ENCODE peak calls at places on chromosomes 6 and 20, in five cellular contexts. V is type B pancreatic cell; H is heart left ventricle; T is activated CD8-positive, alpha-beta T cell treated with anti-CD3 and anti-CD28 coated beads for 36 hours; O is endodermal cell. F is an unnamed sample.

GRCh38 chr6:53246924-53247323 is 98.3 kb upstream of the GCM1 start:
- DNase-seq in V (no peak), H (no peak), T (no peak), O (no peak), F (no peak)

GRCh38 chr6:42664718-42665117 is 57.7 kb downstream of the PRPH2 start:
- DNase-seq in V (no peak), H (no peak), T (no peak), O (no peak), F (no peak)

GRCh38 chr20:33704197-33704924 is 15.7 kb downstream of the PXMP4 start:
- DNase-seq in V (no peak), H (no peak), T (no peak), O (no peak), F (no peak)

GRCh38 chr6:149834513-149835481 is 29.4 kb downstream of the LRP11 start:
- DNase-seq in V (no peak), H (peak), T (peak), O (peak), F (peak)

GRCh38 chr6:107418118-107418517 is 41.2 kb downstream of the PDSS2 start:
- DNase-seq in V (no peak), H (no peak), T (no peak), O (peak), F (no peak)

GRCh38 chr20:1894951-1895673 is at the start of gene SIRPA:
- DNase-seq in V (no peak), H (peak), T (peak), O (peak), F (peak)

GRCh38 chr20:326645-327031 is 1.3 kb downstream of the SOX12 start:
- DNase-seq in V (no peak), H (peak), T (no peak), O (peak), F (no peak)

GRCh38 chr6:108945686-108946158 is 97.5 kb downstream of the ARMC2 start:
- DNase-seq in V (no peak), H (peak), T (no peak), O (peak), F (peak)

GRCh38 chr6:38640216-38640909 is 634 bp upstream of the BTBD9 start:
- DNase-seq in V (no peak), H (no peak), T (no peak), O (no peak), F (no peak)

GRCh38 chr6:151493495-151494234 is at the start of gene CCDC170:
- DNase-seq in V (peak), H (peak), T (peak), O (peak), F (no peak)

GRCh38 chr6:36834576-36835293 is 4.5 kb downstream of the CPNE5 start:
- DNase-seq in V (no peak), H (no peak), T (no peak), O (peak), F (no peak)

GRCh38 chr6:40796280-40797223 is 209.4 kb upstream of the LRFN2 start:
- DNase-seq in V (no peak), H (peak), T (no peak), O (no peak), F (no peak)

GRCh38 chr6:70669133-70669532 is 1.4 kb downstream of the SMAP1 start:
- DNase-seq in V (no peak), H (no peak), T (no peak), O (no peak), F (no peak)

GRCh38 chr6:78020586-78020985 is 367.7 kb downstream of the MEI4 start:
- DNase-seq in V (no peak), H (no peak), T (no peak), O (no peak), F (no peak)

GRCh38 chr20:2403291-2404052 is 22.8 kb downstream of the TGM6 start:
- DNase-seq in V (no peak), H (no peak), T (no peak), O (no peak), F (no peak)

GRCh38 chr6:47057830-47058540 is 15.9 kb upstream of the ADGRF1 start:
- DNase-seq in V (no peak), H (no peak), T (no peak), O (no peak), F (no peak)

GRCh38 chr20:17735206-17735804 is 35.5 kb downstream of the BANF2 start:
- DNase-seq in V (no peak), H (no peak), T (no peak), O (no peak), F (no peak)

GRCh38 chr6:15776458-15776980 is 113.7 kb upstream of the DTNBP1 start:
- DNase-seq in V (no peak), H (no peak), T (peak), O (no peak), F (no peak)

GRCh38 chr6:104326173-104327001 is 533.3 kb downstream of the HACE1 start:
- DNase-seq in V (no peak), H (no peak), T (no peak), O (peak), F (no peak)

GRCh38 chr6:44263357-44264100 is 1.8 kb downstream of the NFKBIE start:
- DNase-seq in V (no peak), H (no peak), T (peak), O (no peak), F (no peak)

GRCh38 chr6:133456934-133457333 is 215.8 kb downstream of the EYA4 start:
- DNase-seq in V (no peak), H (no peak), T (no peak), O (no peak), F (no peak)

GRCh38 chr20:17594443-17594842 is 24.6 kb downstream of the DSTN start:
- DNase-seq in V (no peak), H (no peak), T (no peak), O (no peak), F (no peak)

GRCh38 chr6:117829594-117830319 is 77.3 kb upstream of the SLC35F1 start:
- DNase-seq in V (no peak), H (no peak), T (no peak), O (peak), F (no peak)

GRCh38 chr6:1774541-1774940 is 164.8 kb downstream of the FOXC1 start:
- DNase-seq in V (no peak), H (no peak), T (no peak), O (no peak), F (no peak)

DNA sequence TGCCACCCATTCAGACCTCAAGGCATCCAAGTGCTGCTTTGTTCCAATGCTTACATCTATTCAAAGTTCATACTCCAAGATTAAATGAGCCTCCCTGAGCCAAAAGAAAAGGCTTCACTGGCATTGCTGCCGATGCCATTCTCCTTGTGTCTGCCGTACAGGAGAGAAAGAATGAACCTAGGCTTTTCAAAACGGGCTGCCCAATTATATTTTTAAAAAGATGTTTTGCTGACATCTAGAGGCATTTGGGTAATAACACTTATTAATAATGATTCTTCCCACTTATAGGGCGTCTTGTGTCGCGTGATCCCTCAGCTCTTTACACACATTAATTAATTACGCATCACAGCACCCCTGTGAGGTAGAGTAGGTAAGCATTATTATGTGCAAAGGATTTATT is 545.6 kb downstream of the PKHD1 start:
- DNase-seq in V (no peak), H (no peak), T (no peak), O (no peak), F (no peak)
- TF ChIP-seq CTCF in V (peak), H (no peak), T (no peak), O (no peak), F (no peak)

DNA sequence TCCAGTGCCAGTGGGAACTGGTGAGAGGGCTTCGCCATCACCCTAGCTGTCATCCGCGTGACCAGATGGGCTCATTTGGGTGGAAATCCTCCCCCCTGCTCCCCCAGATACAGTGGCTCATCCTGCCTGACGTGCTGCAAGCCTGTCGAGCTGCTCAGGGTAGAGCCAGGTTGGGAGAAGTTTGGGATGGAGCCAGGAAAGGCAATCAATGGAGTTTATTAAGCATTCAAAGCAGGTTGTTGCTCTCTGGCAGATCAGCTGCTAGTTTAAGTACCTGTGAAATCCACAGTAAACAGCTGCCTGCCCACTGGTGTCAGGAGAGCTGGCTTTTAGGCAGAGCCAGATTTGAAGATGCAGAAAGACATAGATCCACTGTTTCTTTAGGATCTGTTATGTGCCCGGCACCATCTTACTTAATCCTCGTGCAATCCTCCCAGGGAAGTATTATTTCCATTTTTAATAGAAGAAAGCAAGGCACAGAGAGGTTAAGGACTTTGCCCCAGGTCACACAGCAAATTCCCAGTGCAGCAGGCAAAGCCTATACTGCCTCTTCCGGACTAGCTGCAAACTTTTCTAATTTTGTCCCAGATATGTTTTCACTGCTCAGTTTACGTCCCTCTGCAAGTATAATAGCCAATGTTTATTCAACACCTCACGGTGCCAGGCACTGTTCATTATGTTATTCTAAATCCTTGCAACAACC is 54.1 kb upstream of the KCNG1 start:
- DNase-seq in V (no peak), H (no peak), T (no peak), O (peak), F (no peak)
- TF ChIP-seq CTCF in V (no peak), H (no peak), T (no peak), O (no peak), F (no peak)

DNA sequence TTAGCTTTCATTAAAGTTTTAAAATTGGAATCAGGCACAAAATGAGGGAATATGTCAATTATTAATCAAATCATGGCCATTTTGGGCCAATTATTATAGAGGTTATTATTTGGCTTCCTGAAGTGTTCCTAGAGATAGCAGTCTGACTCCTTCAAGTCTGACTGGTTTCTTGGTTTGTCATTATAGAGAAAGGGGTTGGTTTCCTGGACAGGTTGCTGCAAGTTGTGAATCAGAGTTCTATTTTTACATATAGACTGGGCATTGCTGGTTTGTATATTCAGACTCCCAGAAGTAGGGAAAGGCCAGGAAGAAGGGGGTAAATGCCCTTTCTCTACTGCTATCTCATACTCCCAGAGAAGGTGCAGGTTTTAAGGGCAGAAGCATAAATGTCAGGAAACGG is 121.4 kb upstream of the CEP162 start:
- DNase-seq in V (no peak), H (no peak), T (no peak), O (no peak), F (no peak)
- TF ChIP-seq CTCF in V (no peak), H (no peak), T (no peak), O (no peak), F (no peak)

DNA sequence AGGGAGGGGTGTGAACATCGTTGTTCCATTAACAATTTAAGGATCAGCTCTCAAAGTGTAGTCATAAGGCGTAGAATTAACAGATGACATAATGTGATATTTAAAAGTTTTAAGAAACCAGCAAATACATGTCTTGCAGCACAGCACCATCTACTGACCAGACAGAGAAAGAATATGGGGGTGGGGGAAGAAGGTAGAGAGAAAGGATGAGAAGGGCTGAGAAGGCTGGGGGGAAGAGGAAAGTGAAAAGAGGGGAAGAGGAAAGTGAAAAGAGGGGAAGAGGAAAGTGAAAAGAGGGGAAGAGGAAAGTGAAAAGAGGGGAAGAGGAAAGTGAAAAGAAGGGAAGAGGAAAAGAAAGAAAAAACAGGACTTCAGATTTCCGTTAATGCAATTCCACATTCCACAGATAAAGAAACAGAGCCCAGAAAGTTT is 80.9 kb downstream of the HAO1 start:
- DNase-seq in V (no peak), H (no peak), T (peak), O (peak), F (no peak)
- TF ChIP-seq CTCF in V (peak), H (peak), T (peak), O (peak), F (peak)

GRCh38 chr20:56630506-56631317 is 1.6 kb downstream of the TFAP2C start:
- DNase-seq in V (peak), H (no peak), T (no peak), O (peak), F (no peak)
- TF ChIP-seq CTCF in V (peak), H (no peak), T (no peak), O (peak), F (no peak)

GRCh38 chr6:161429921-161430490 is 156.1 kb upstream of the AGPAT4 start:
- DNase-seq in V (no peak), H (no peak), T (no peak), O (no peak), F (no peak)
- TF ChIP-seq CTCF in V (no peak), H (no peak), T (no peak), O (peak), F (no peak)

GRCh38 chr6:127956260-127956888 is 55.5 kb upstream of the THEMIS start:
- DNase-seq in V (no peak), H (no peak), T (no peak), O (peak), F (no peak)
- TF ChIP-seq CTCF in V (peak), H (no peak), T (no peak), O (peak), F (no peak)

DNA sequence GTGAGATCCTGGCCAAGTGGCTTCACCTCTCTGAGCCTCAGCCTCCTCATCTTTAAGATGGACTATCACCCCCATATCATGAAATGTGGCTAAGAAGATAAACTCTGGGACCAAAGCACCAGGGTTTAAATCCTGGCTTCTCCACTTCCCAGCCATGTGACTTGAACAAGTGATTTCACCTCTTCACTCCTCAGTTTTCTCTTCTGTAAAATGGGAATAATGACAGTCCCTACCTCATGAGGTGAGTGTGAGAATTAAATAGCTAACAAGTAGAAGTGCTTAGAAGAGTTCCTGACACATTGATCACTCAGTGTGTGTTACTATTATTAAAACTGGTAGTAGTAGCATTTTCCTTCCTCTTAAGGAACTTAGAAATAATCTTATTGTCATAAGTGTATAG is 516.9 kb upstream of the SULF2 start:
- DNase-seq in V (no peak), H (no peak), T (no peak), O (no peak), F (no peak)
- TF ChIP-seq CTCF in V (no peak), H (no peak), T (no peak), O (no peak), F (no peak)

GRCh38 chr20:50118203-50118602 is 5.3 kb upstream of the UBE2V1 start:
- DNase-seq in V (no peak), H (no peak), T (no peak), O (no peak), F (no peak)

GRCh38 chr20:50115041-50115512 is 2.1 kb upstream of the UBE2V1 start:
- DNase-seq in V (no peak), H (no peak), T (no peak), O (no peak), F (no peak)

GRCh38 chr20:50113420-50114224 is 672 bp upstream of the UBE2V1 start:
- DNase-seq in V (no peak), H (no peak), T (no peak), O (no peak), F (no peak)

GRCh38 chr20:50116368-50116999 is 3.5 kb upstream of the UBE2V1 start:
- DNase-seq in V (no peak), H (no peak), T (peak), O (no peak), F (no peak)

DNA sequence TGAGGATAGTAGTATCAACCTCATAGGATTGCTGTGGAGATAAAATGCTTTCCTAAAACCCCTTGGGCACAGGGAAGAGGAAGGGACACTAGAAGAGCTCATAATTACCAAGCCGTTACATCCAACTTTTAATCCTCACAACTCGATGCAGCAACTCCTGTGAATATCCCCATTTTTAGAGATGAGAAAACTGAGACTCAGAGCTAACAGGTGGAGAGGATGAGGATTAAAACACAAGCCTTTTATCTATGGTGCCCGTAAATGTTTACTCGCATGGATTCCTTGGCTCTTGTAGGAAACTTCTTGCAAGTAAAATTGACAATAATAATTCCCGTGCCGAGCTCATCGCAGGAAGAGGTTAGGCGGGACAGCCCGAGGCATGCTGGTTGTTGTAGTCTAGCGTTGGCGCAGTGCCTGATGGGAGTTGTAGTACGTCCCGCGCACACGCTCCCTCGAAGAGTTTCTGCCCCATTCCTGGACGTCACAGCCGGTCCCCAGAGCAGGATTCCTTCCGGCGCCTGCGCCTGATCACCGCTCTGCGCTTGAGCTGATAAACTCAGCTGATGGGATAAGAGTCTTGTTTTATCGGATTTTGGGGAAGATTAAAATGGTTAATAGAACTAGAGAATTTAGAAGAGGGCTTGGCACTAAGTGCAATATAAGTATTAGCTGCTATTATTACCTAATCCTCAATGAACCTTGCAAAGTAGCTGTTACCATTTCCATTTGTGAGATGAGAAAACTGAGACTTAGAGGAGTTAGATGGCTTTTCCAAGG is 2.8 kb upstream of the UBE2V1 start:
- DNase-seq in V (peak), H (peak), T (peak), O (peak), F (peak)
- TF ChIP-seq CTCF in V (no peak), H (no peak), T (no peak), O (no peak), F (no peak)

GRCh38 chr6:88725111-88725711 is 238.2 kb downstream of the RNGTT start:
- DNase-seq in V (no peak), H (no peak), T (peak), O (peak), F (no peak)
- TF ChIP-seq CTCF in V (peak), H (peak), T (no peak), O (peak), F (no peak)

F was measured in tibial artery.